ENCODE peak calls at places on chromosomes 11 and 22, in six cellular contexts. B, V, Q, X, K and Z are unnamed samples.

GRCh38 chr11:129951883-129952262 is 50.8 kb downstream of the PRDM10 start:
- DNase-seq in B (no peak), V (no peak), Q (no peak), X (no peak), K (no peak), Z (no peak)

GRCh38 chr11:110077866-110078325 is 15.3 kb upstream of the ZC3H12C start:
- DNase-seq in B (no peak), V (peak; percentile 71), Q (no peak), X (no peak), K (peak; percentile 78), Z (no peak)

GRCh38 chr11:67776834-67777530 is 102.6 kb upstream of the ALDH3B2 start:
- DNase-seq in B (no peak), V (no peak), Q (no peak), X (no peak), K (no peak), Z (no peak)

GRCh38 chr22:37056246-37056645 is 4.7 kb downstream of the KCTD17 start:
- DNase-seq in B (no peak), V (no peak), Q (no peak), X (no peak), K (no peak), Z (no peak)

GRCh38 chr11:14374922-14375630 is 16.1 kb upstream of the RRAS2 start:
- DNase-seq in B (no peak), V (no peak), Q (no peak), X (no peak), K (no peak), Z (no peak)

GRCh38 chr22:47401976-47402770 is 639.7 kb downstream of the TBC1D22A start:
- DNase-seq in B (no peak), V (no peak), Q (no peak), X (no peak), K (no peak), Z (no peak)

GRCh38 chr11:134067486-134067885 is 1.4 kb upstream of the JAM3 start:
- DNase-seq in B (no peak), V (no peak), Q (no peak), X (no peak), K (no peak), Z (no peak)

GRCh38 chr11:12206529-12206928 is 96.1 kb downstream of the MICAL2 start:
- DNase-seq in B (no peak), V (peak; percentile 41), Q (no peak), X (no peak), K (peak; percentile 42), Z (no peak)

GRCh38 chr11:45655347-45655756 is 10.1 kb downstream of the CHST1 start:
- DNase-seq in B (peak; percentile 75), V (peak; percentile 44), Q (peak; percentile 30), X (peak; percentile 47), K (peak; percentile 51), Z (peak; percentile 72)

GRCh38 chr22:41526802-41527799 is 17.2 kb downstream of the POLR3H start:
- DNase-seq in B (peak; percentile 36), V (no peak), Q (peak; percentile 58), X (no peak), K (peak; percentile 25), Z (peak; percentile 69)

GRCh38 chr11:132838621-132839020 is 693.7 kb downstream of the OPCML start:
- DNase-seq in B (no peak), V (peak; percentile 84), Q (no peak), X (no peak), K (peak; percentile 45), Z (no peak)

GRCh38 chr11:35418847-35419712 is at the start of gene SLC1A2:
- DNase-seq in B (no peak), V (peak; percentile 23), Q (no peak), X (no peak), K (peak; percentile 19), Z (no peak)

GRCh38 chr11:12179521-12179920 is 69.1 kb downstream of the MICAL2 start:
- DNase-seq in B (no peak), V (no peak), Q (no peak), X (no peak), K (no peak), Z (no peak)

GRCh38 chr11:132911186-132911585 is 621.1 kb downstream of the OPCML start:
- DNase-seq in B (peak; percentile 8), V (peak; percentile 90), Q (no peak), X (no peak), K (peak; percentile 58), Z (no peak)

GRCh38 chr11:68118753-68119448 is 2.3 kb downstream of the CHKA start:
- DNase-seq in B (peak; percentile 71), V (no peak), Q (no peak), X (no peak), K (peak; percentile 38), Z (no peak)

GRCh38 chr22:24947881-24948280 is 1.4 kb upstream of the LHFPL7 start:
- DNase-seq in B (peak; percentile 26), V (no peak), Q (no peak), X (no peak), K (no peak), Z (no peak)

GRCh38 chr22:24532075-24532474 is 22.9 kb downstream of the GUCD1 start:
- DNase-seq in B (peak; percentile 50), V (no peak), Q (no peak), X (peak; percentile 56), K (no peak), Z (no peak)

GRCh38 chr22:31241200-31241599 is 29.1 kb downstream of the LIMK2 start:
- DNase-seq in B (no peak), V (peak; percentile 49), Q (no peak), X (no peak), K (peak; percentile 26), Z (no peak)

GRCh38 chr11:70063555-70063954 is 14.6 kb upstream of the ANO1 start:
- DNase-seq in B (no peak), V (no peak), Q (no peak), X (no peak), K (no peak), Z (no peak)

GRCh38 chr22:44723801-44724200 is 21.8 kb downstream of the PRR5 start:
- DNase-seq in B (no peak), V (peak; percentile 20), Q (no peak), X (no peak), K (peak; percentile 49), Z (no peak)

GRCh38 chr11:134068829-134069425 is at the start of gene JAM3:
- DNase-seq in B (peak; percentile 91), V (peak; percentile 92), Q (peak; percentile 91), X (peak; percentile 89), K (peak; percentile 90), Z (peak; percentile 89)

GRCh38 chr11:82682003-82682751 is 51.5 kb downstream of the FAM181B start:
- DNase-seq in B (peak; percentile 25), V (peak; percentile 63), Q (no peak), X (no peak), K (peak; percentile 75), Z (no peak)

GRCh38 chr22:45690008-45690407 is 18.4 kb downstream of the ATXN10 start:
- DNase-seq in B (no peak), V (no peak), Q (no peak), X (no peak), K (no peak), Z (no peak)

GRCh38 chr11:124872741-124873140 is 7.5 kb downstream of the ROBO3 start:
- DNase-seq in B (no peak), V (no peak), Q (no peak), X (no peak), K (no peak), Z (no peak)
- H3K27me3 ChIP-seq in B (no peaks in the 10 kb centered on the region), V (peaks cover 46% of the 10 kb centered on the region), Q (peaks cover 23% of the 10 kb centered on the region), X (no peaks in the 10 kb centered on the region), K (peaks cover 56% of the 10 kb centered on the region), Z (peaks cover 19% of the 10 kb centered on the region)

GRCh38 chr11:64289011-64289564 is 2.0 kb upstream of the KCNK4 start:
- DNase-seq in B (no peak), V (no peak), Q (no peak), X (no peak), K (no peak), Z (no peak)
- H3K27me3 ChIP-seq in B (no peaks in the 10 kb centered on the region), V (peaks cover 30% of the 10 kb centered on the region), Q (peaks cover 29% of the 10 kb centered on the region), X (no peaks in the 10 kb centered on the region), K (peaks cover 41% of the 10 kb centered on the region), Z (peaks cover 8% of the 10 kb centered on the region)

DNA sequence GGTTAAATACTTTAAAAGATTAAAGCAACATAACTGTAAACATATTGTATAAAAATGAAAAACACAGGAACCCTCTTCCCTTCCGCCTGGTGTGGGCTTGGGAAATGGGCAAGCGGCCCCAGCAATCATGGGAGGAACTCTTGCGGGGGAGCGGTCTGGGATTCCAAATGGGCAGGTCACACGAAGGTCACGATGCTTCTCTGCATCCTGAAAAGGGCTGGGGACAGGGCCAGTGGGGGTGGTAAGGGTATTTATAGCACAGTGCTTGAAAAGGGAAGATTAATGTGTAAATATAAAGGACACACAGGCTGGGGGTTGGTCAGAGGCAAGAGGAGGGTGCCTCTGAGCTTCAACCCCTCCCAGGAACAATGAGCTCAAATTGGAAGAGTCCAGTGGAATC is 46.9 kb upstream of the OR4B1 start:
- DNase-seq in B (no peak), V (peak; percentile 62), Q (no peak), X (no peak), K (peak; percentile 34), Z (no peak)
- H3K27me3 ChIP-seq in B (no peaks in the 10 kb centered on the region), V (no peaks in the 10 kb centered on the region), Q (no peaks in the 10 kb centered on the region), X (no peaks in the 10 kb centered on the region), K (no peaks in the 10 kb centered on the region), Z (no peaks in the 10 kb centered on the region)

DNA sequence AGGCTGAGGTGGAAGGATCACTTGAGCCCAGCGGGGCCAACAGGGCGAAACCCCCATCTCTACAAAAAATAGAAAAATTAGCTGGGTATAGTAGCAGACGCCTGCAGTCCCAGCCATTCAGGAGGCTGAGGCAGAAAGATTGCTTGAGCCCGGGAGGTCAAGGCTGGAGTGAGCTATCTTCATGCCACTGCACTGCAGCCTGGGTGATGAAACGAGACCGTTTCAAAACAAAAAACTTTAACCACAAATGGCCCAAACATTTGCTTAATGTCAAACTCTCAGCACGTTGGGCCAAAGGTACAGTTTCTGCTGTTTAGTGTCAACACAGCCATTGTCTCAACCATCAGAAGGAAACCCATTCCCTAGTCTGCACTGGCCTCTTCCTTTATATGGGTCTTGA is 69.2 kb upstream of the TTC12 start:
- DNase-seq in B (no peak), V (no peak), Q (no peak), X (no peak), K (no peak), Z (no peak)
- H3K27me3 ChIP-seq in B (no peaks in the 10 kb centered on the region), V (no peaks in the 10 kb centered on the region), Q (no peaks in the 10 kb centered on the region), X (no peaks in the 10 kb centered on the region), K (no peaks in the 10 kb centered on the region), Z (no peaks in the 10 kb centered on the region)

GRCh38 chr11:16397355-16397754 is 41.0 kb upstream of the SOX6 start:
- DNase-seq in B (no peak), V (no peak), Q (no peak), X (no peak), K (no peak), Z (no peak)

GRCh38 chr11:16394947-16395346 is 38.6 kb upstream of the SOX6 start:
- DNase-seq in B (no peak), V (no peak), Q (no peak), X (no peak), K (no peak), Z (no peak)

GRCh38 chr11:16395601-16396000 is 39.3 kb upstream of the SOX6 start:
- DNase-seq in B (no peak), V (peak; percentile 3), Q (no peak), X (no peak), K (peak; percentile 56), Z (no peak)

GRCh38 chr11:16392646-16393045 is 36.3 kb upstream of the SOX6 start:
- DNase-seq in B (no peak), V (no peak), Q (no peak), X (no peak), K (peak; percentile 19), Z (no peak)

DNA sequence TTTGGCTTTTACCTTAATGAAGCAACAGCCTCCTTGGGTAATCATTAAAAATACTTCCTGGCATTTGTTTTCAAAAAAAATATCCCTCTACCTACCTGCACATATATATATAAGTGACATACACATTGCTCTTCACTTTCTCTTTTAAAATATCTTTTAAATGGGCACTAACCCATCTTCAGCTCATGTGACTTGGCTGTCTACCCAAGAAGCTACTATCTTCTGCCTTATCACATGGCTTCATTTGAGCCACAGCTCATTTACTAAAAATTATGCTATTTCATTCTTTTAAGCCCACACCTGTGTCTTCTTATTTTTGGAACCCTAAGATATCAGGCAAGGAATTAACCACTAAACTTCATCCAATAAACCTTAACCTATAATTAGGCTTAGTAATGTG is 37.0 kb upstream of the SOX6 start:
- DNase-seq in B (no peak), V (no peak), Q (no peak), X (no peak), K (no peak), Z (no peak)
- H3K27me3 ChIP-seq in B (no peaks in the 10 kb centered on the region), V (no peaks in the 10 kb centered on the region), Q (no peaks in the 10 kb centered on the region), X (no peaks in the 10 kb centered on the region), K (no peaks in the 10 kb centered on the region), Z (no peaks in the 10 kb centered on the region)